ENCODE peak calls at places on chromosomes 1 and 21, in six cellular contexts. R is IMR-90, V is H1, B is HepG2, C is GM12878, L is SK-N-SH. U is an unnamed sample.
A peak's percentile ranks its signal among the peaks of the same experiment; 100 is the strongest.

GRCh38 chr1:230077436-230078221 is 10.6 kb downstream of the GALNT2 start:
- DNase-seq in R (peak; percentile 61), V (no peak), B (no peak), C (no peak), L (no peak), U (no peak)

GRCh38 chr1:176560681-176561080 is 97.7 kb downstream of the PAPPA2 start:
- DNase-seq in R (no peak), V (no peak), B (no peak), C (no peak), L (no peak), U (no peak)

GRCh38 chr1:79043506-79043905 is 37.0 kb upstream of the ADGRL4 start:
- DNase-seq in R (peak; percentile 55), V (no peak), B (no peak), C (no peak), L (no peak), U (no peak)

GRCh38 chr1:98099501-98099900 is 178.7 kb upstream of the DPYD start:
- DNase-seq in R (no peak), V (no peak), B (no peak), C (no peak), L (no peak), U (no peak)

GRCh38 chr1:241950390-241950789 is 7.2 kb upstream of the BECN2 start:
- DNase-seq in R (peak; percentile 45), V (no peak), B (no peak), C (no peak), L (peak; percentile 66), U (no peak)

GRCh38 chr1:172208635-172209034 is 211.8 kb upstream of the C1orf105 start:
- DNase-seq in R (no peak), V (no peak), B (no peak), C (no peak), L (no peak), U (no peak)

GRCh38 chr1:46569909-46570725 is 18.7 kb upstream of the KNCN start:
- DNase-seq in R (peak; percentile 33), V (no peak), B (no peak), C (no peak), L (no peak), U (no peak)

GRCh38 chr21:45859762-45860357 is 121.7 kb upstream of the COL6A1 start:
- DNase-seq in R (no peak), V (peak; percentile 37), B (no peak), C (no peak), L (no peak), U (no peak)

GRCh38 chr1:92446990-92447681 is 39.6 kb downstream of the GFI1 start:
- DNase-seq in R (peak; percentile 35), V (no peak), B (no peak), C (no peak), L (no peak), U (peak; percentile 24)

GRCh38 chr1:100606438-100606837 is 68.5 kb downstream of the GPR88 start:
- DNase-seq in R (peak; percentile 74), V (no peak), B (no peak), C (no peak), L (peak; percentile 17), U (no peak)

GRCh38 chr1:61388586-61388985 is 306.2 kb downstream of the NFIA start:
- DNase-seq in R (peak; percentile 18), V (no peak), B (no peak), C (no peak), L (no peak), U (no peak)

GRCh38 chr1:173128737-173129136 is 78.0 kb upstream of the TNFSF18 start:
- DNase-seq in R (no peak), V (no peak), B (no peak), C (no peak), L (no peak), U (no peak)

GRCh38 chr1:18849252-18849651 is 10.2 kb downstream of the TAS1R2 start:
- DNase-seq in R (no peak), V (no peak), B (no peak), C (no peak), L (no peak), U (no peak)

GRCh38 chr21:21921410-21922232 is 923.4 kb downstream of the NCAM2 start:
- DNase-seq in R (peak; percentile 11), V (no peak), B (no peak), C (no peak), L (peak; percentile 16), U (peak; percentile 13)

GRCh38 chr1:213397638-213398037 is 346.6 kb downstream of the RPS6KC1 start:
- DNase-seq in R (no peak), V (no peak), B (peak; percentile 72), C (no peak), L (no peak), U (no peak)

GRCh38 chr1:94783342-94784264 is 36.6 kb upstream of the SLC44A3 start:
- DNase-seq in R (peak; percentile 94), V (no peak), B (no peak), C (no peak), L (no peak), U (no peak)

GRCh38 chr1:107648071-107648470 is 316.9 kb downstream of the VAV3 start:
- DNase-seq in R (peak; percentile 78), V (no peak), B (no peak), C (no peak), L (no peak), U (no peak)

DNA sequence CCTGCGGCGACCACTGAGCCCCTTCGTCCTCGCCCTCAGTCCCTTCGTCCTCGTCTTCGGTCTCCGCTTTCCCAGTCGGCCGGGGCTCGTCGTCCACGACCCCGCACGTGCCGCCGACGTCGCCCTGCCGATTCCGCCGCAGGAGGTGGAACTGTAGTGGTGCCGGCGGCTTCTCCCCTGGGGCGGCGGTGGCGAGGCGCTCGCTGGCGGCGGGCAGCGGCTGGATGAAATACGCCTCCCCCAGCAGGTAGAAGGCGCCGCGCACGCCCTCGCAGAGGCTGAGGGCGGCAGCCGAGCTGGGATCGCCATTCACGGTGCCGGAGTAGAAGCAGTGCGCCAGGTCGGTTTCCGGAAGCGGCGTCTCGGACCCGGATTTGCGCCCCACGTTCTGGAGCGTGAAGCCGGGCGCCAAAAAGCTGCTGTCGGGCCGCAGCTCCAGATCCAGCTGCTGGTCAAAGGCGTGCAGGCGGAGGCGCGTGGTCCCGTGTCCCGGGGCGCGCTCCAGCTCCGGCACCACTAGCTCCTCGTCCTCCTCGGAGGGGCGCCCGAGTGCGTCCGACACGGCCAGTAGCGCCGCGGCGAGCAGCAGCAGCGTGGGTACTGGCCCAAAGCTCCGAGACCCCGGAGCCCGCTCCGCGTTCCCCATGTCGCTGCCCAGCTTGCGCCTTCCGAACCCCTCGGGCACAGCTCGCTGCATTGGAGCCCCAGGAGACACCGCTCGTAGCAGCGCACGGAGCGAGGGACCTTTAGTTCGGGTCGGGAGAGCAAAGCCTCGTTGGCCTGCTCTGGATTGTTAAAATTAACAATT is 747 bp downstream of the ADAMTS1 start:
- DNase-seq in R (peak; percentile 22), V (peak; percentile 71), B (no peak), C (no peak), L (peak; percentile 73), U (no peak)
- TF ChIP-seq USF2 in R (peak; percentile 6), V (no peak), B (no peak), C (no peak), L (no peak), U (no peak)

GRCh38 chr1:39157304-39157703 is 47.2 kb upstream of the MACF1 start:
- DNase-seq in R (no peak), V (no peak), B (no peak), C (no peak), L (no peak), U (no peak)
- H4K20me1 ChIP-seq in R (peaks cover 31% of the 10 kb centered on the region), V (peaks cover 10% of the 10 kb centered on the region), B (no peaks in the 10 kb centered on the region), C (peaks cover 2% of the 10 kb centered on the region), L (peaks cover 32% of the 10 kb centered on the region), U (no peaks in the 10 kb centered on the region)

DNA sequence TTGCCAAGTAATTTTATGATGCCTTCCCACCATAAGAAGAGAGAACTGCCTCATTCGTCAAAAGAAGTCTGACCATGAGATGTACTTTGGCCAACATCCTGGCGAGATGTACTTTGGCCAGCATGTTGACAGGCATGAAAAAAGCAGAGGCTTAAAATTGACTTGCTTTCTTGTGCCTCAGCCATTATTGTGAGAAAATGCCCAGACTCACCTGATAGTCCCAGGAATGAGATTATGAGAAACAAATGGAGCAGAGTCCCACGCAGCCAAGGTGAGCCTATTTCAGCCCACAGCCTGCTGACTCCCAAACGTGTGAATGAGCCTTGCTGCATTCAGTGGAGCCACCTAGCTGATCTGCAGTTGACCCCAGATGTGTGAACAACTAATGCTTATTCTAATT is 43.5 kb upstream of the ZNF644 start:
- DNase-seq in R (no peak), V (no peak), B (peak; percentile 7), C (no peak), L (no peak), U (no peak)
- TF ChIP-seq USF2 in R (no peak), V (no peak), B (no peak), C (no peak), L (no peak), U (no peak)

DNA sequence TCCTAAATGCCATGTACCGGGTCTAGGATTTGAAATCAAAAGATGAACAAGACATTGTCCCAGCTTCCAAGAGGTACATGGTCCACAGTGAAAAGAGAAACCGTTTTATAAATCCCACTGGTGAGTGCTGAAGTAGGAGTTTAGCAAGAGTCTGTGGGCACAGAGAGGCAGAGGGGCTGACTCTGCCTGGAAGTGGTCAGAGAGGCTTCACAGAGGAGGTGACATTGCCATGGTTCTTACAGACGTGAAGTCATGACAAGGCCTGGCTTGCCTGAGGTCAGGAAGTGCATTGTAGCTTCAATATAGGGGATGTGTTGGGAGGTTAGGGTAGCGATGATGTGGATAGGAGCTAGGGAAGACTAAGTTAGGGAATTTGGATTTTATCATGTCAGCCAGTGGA is 28.4 kb downstream of the MAPKAPK2 start:
- DNase-seq in R (no peak), V (no peak), B (no peak), C (no peak), L (no peak), U (no peak)
- H4K20me1 ChIP-seq in R (peaks cover 96% of the 10 kb centered on the region), V (peaks cover 17% of the 10 kb centered on the region), B (peaks cover 31% of the 10 kb centered on the region), C (peaks cover under 1% of the 10 kb centered on the region), L (peaks cover 100% of the 10 kb centered on the region), U (peaks cover 51% of the 10 kb centered on the region)

GRCh38 chr1:240609527-240610060 is 2.4 kb downstream of the GREM2 start:
- DNase-seq in R (no peak), V (no peak), B (no peak), C (no peak), L (no peak), U (no peak)

GRCh38 chr1:240612811-240613210 is 856 bp upstream of the GREM2 start:
- DNase-seq in R (no peak), V (no peak), B (no peak), C (no peak), L (no peak), U (no peak)

GRCh38 chr1:240611619-240612490 is at the start of gene GREM2:
- DNase-seq in R (peak; percentile 95), V (peak; percentile 67), B (no peak), C (no peak), L (peak; percentile 78), U (no peak)

GRCh38 chr1:240611228-240611618 is 732 bp downstream of the GREM2 start:
- DNase-seq in R (no peak), V (no peak), B (no peak), C (no peak), L (peak; percentile 31), U (no peak)

GRCh38 chr1:240613353-240614142 is 1.6 kb upstream of the GREM2 start:
- DNase-seq in R (peak; percentile 31), V (no peak), B (no peak), C (no peak), L (no peak), U (no peak)
- TF ChIP-seq USF2 in R (no peak), V (no peak), B (no peak), C (no peak), L (no peak), U (no peak)

U was measured in K562.